ENCODE peak calls at places on chromosomes 1 and 21, in eight cellular contexts. P, Y, L, C, M, V, I and T are unnamed samples.

GRCh38 chr1:170305777-170306299 is 160.1 kb downstream of the NTMT2 start:
- DNase-seq in I (no peak), P (no peak), V (no peak), L (no peak), M (no peak), C (no peak), Y (no peak), T (no peak)

GRCh38 chr21:33110340-33110715 is 40.4 kb downstream of the OLIG1 start:
- DNase-seq in M (no peak), Y (no peak), C (no peak), P (no peak), I (no peak), V (no peak), L (no peak), T (no peak)

GRCh38 chr1:182602945-182603645 is 1.1 kb downstream of the RGS16 start:
- DNase-seq in M (no peak), Y (no peak), P (no peak), L (no peak), V (no peak), C (no peak), I (no peak), T (no peak)

GRCh38 chr21:38384675-38385074 is 113.6 kb downstream of the ERG start:
- DNase-seq in L (no peak), M (no peak), C (no peak), Y (no peak), P (no peak), I (no peak), V (no peak), T (no peak)

GRCh38 chr21:26587621-26588260 is 14.7 kb upstream of the CYYR1 start:
- DNase-seq in Y (peak), P (no peak), M (no peak), I (no peak), V (no peak), C (peak), L (no peak), T (peak)

GRCh38 chr1:7552402-7552801 is 218.7 kb upstream of the VAMP3 start:
- DNase-seq in V (peak), L (no peak), Y (no peak), C (peak), M (no peak), I (peak), P (no peak), T (peak)

GRCh38 chr1:218346391-218347204 is 1.5 kb downstream of the TGFB2 start:
- DNase-seq in P (no peak), I (peak), Y (peak), L (peak), M (no peak), C (peak), V (no peak), T (peak)

GRCh38 chr1:209480345-209480744 is 103.2 kb upstream of the CAMK1G start:
- DNase-seq in C (no peak), L (no peak), I (no peak), P (no peak), V (no peak), M (no peak), Y (no peak), T (no peak)

GRCh38 chr1:94094466-94095111 is 26.4 kb downstream of the ABCA4 start:
- DNase-seq in M (no peak), I (peak), V (no peak), L (peak), C (no peak), P (peak), Y (no peak), T (no peak)

GRCh38 chr1:200795151-200795550 is 56.5 kb downstream of the CAMSAP2 start:
- DNase-seq in P (no peak), V (no peak), I (no peak), Y (no peak), M (no peak), L (no peak), C (no peak), T (peak)

GRCh38 chr1:64042331-64043100 is 160.9 kb upstream of the UBE2U start:
- DNase-seq in L (peak), C (peak), M (peak), P (no peak), V (peak), Y (peak), I (peak), T (peak)

GRCh38 chr1:157399984-157400382 is 152.3 kb downstream of the FCRL5 start:
- DNase-seq in P (no peak), C (peak), M (peak), I (no peak), Y (no peak), V (no peak), L (no peak), T (peak)

GRCh38 chr1:240797050-240797449 is 185.1 kb upstream of the GREM2 start:
- DNase-seq in M (no peak), V (peak), P (no peak), Y (peak), L (no peak), I (no peak), C (peak), T (no peak)

GRCh38 chr1:152777510-152778137 is 2.7 kb downstream of the LCE1F start:
- DNase-seq in P (no peak), C (no peak), L (no peak), Y (no peak), V (no peak), I (no peak), M (peak), T (no peak)

GRCh38 chr1:41431490-41432350 is 52.8 kb downstream of the EDN2 start:
- DNase-seq in I (peak), L (no peak), C (no peak), P (no peak), M (no peak), V (no peak), Y (no peak), T (no peak)

GRCh38 chr1:204341380-204341779 is 18.3 kb downstream of the PLEKHA6 start:
- DNase-seq in V (no peak), M (no peak), I (no peak), P (no peak), C (peak), L (no peak), Y (no peak), T (peak)

GRCh38 chr1:5943373-5944068 is 48.7 kb downstream of the NPHP4 start:
- DNase-seq in C (no peak), L (no peak), P (no peak), V (no peak), I (no peak), M (no peak), Y (no peak), T (no peak)

GRCh38 chr1:194081444-194081843 is 895.0 kb upstream of the B3GALT2 start:
- DNase-seq in V (no peak), M (no peak), I (no peak), Y (no peak), P (no peak), L (no peak), C (no peak), T (no peak)

GRCh38 chr1:20366766-20367602 is 76.3 kb downstream of the VWA5B1 start:
- DNase-seq in Y (peak), C (peak), M (peak), I (no peak), P (peak), L (peak), V (no peak), T (peak)

GRCh38 chr1:182671779-182672486 is 12.5 kb downstream of the RGS8 start:
- DNase-seq in V (no peak), P (peak), C (no peak), L (no peak), I (no peak), M (no peak), Y (no peak), T (no peak)

GRCh38 chr21:18252686-18253085 is 8.1 kb downstream of the CHODL start:
- DNase-seq in C (no peak), I (no peak), L (no peak), M (no peak), V (no peak), P (no peak), Y (no peak), T (no peak)

GRCh38 chr1:26538480-26539412 is 9.2 kb downstream of the RPS6KA1 start:
- DNase-seq in M (peak), V (no peak), I (no peak), Y (peak), P (peak), L (peak), C (peak), T (peak)

GRCh38 chr1:39933956-39934941 is 20.7 kb upstream of the MFSD2A start:
- DNase-seq in I (peak), M (no peak), L (no peak), P (no peak), C (peak), Y (peak), V (peak), T (peak)

GRCh38 chr21:45122432-45123132 is 48.2 kb downstream of the ADARB1 start:
- DNase-seq in Y (no peak), M (no peak), I (no peak), C (no peak), P (no peak), V (no peak), L (no peak), T (no peak)

GRCh38 chr1:154512760-154513159 is 10.5 kb upstream of the SHE start:
- DNase-seq in P (no peak), L (no peak), Y (no peak), M (no peak), C (no peak), I (no peak), V (no peak), T (no peak)

GRCh38 chr1:156154317-156154749 is 948 bp downstream of the SEMA4A start:
- DNase-seq in P (no peak), I (no peak), Y (no peak), M (no peak), V (no peak), L (no peak), C (no peak), T (no peak)

GRCh38 chr1:193626695-193627094 is 440.3 kb upstream of the B3GALT2 start:
- DNase-seq in M (no peak), Y (no peak), I (no peak), V (no peak), C (no peak), L (peak), P (no peak), T (no peak)

GRCh38 chr1:163093579-163093978 is 24.4 kb downstream of the RGS4 start:
- DNase-seq in V (no peak), Y (no peak), M (no peak), C (no peak), P (no peak), I (no peak), L (no peak), T (no peak)

GRCh38 chr1:28144203-28145135 is 32.0 kb downstream of the PTAFR start:
- DNase-seq in M (no peak), P (no peak), L (no peak), Y (peak), C (peak), V (peak), I (no peak), T (peak)

GRCh38 chr1:16371725-16372124 is 4.7 kb downstream of the SZRD1 start:
- DNase-seq in M (no peak), Y (no peak), P (no peak), I (no peak), C (peak), L (no peak), V (peak), T (peak)

GRCh38 chr1:8481650-8482380 is 163.9 kb downstream of the SLC45A1 start:
- DNase-seq in Y (no peak), P (no peak), M (no peak), C (peak), L (no peak), V (no peak), I (no peak), T (peak)

GRCh38 chr1:110952031-110952430 is 11.7 kb downstream of the LRIF1 start:
- DNase-seq in M (no peak), Y (no peak), L (no peak), I (no peak), P (no peak), C (no peak), V (no peak), T (no peak)

GRCh38 chr1:109530457-109531204 is 9.0 kb upstream of the GPR61 start:
- DNase-seq in M (no peak), L (no peak), I (no peak), P (peak), Y (no peak), C (no peak), V (no peak), T (no peak)

GRCh38 chr1:2516124-2516523 is 10.3 kb downstream of the PANK4 start:
- DNase-seq in L (no peak), I (no peak), V (no peak), P (no peak), C (no peak), Y (no peak), M (no peak), T (no peak)

GRCh38 chr1:168441745-168442144 is 102.1 kb downstream of the XCL2 start:
- DNase-seq in P (no peak), I (no peak), V (no peak), C (peak), Y (no peak), M (no peak), L (no peak), T (no peak)

GRCh38 chr1:188689542-188689941 is 1788.1 kb downstream of the BRINP3 start:
- DNase-seq in L (no peak), P (no peak), C (no peak), M (no peak), V (no peak), Y (peak), I (no peak), T (no peak)

GRCh38 chr1:155218854-155219591 is 10.5 kb downstream of the MTX1 start:
- DNase-seq in P (peak), Y (no peak), M (peak), C (peak), L (peak), V (no peak), I (no peak), T (peak)